ENCODE peak calls at places on chromosomes 1 and 21, in four cellular contexts. S, K, I and D are unnamed samples.

GRCh38 chr1:223645903-223646302 is 19.6 kb downstream of the CAPN8 start:
- DNase-seq in S (no peak), K (no peak), I (no peak), D (no peak)

GRCh38 chr21:38376235-38376634 is 119.4 kb downstream of the KCNJ15 start:
- DNase-seq in S (no peak), K (no peak), I (no peak), D (no peak)

GRCh38 chr1:37653906-37654305 is 19.2 kb upstream of the RSPO1 start:
- DNase-seq in S (no peak), K (no peak), I (no peak), D (no peak)

GRCh38 chr1:225044258-225044657 is 114.8 kb downstream of the DNAH14 start:
- DNase-seq in S (peak; percentile 75), K (peak; percentile 2), I (no peak), D (no peak)

GRCh38 chr1:1062364-1063163 is 11.5 kb downstream of the RNF223 start:
- DNase-seq in S (peak; percentile 20), K (no peak), I (no peak), D (no peak)

GRCh38 chr1:238143038-238143437 is 252.3 kb upstream of the ZP4 start:
- DNase-seq in S (no peak), K (no peak), I (no peak), D (no peak)

GRCh38 chr1:55007626-55008025 is 8.9 kb downstream of the BSND start:
- DNase-seq in S (no peak), K (no peak), I (no peak), D (no peak)

GRCh38 chr1:154546264-154547043 is 12.0 kb downstream of the UBE2Q1 start:
- DNase-seq in S (peak; percentile 66), K (peak; percentile 45), I (peak; percentile 57), D (peak; percentile 61)

GRCh38 chr1:85911742-85912141 is 203.5 kb upstream of the ZNHIT6 start:
- DNase-seq in S (peak; percentile 14), K (no peak), I (no peak), D (no peak)

GRCh38 chr1:26161408-26162219 is 2.7 kb downstream of the FAM110D start:
- DNase-seq in S (peak; percentile 30), K (no peak), I (peak; percentile 88), D (no peak)

GRCh38 chr1:184716158-184716557 is 38.5 kb downstream of the EDEM3 start:
- DNase-seq in S (no peak), K (no peak), I (no peak), D (no peak)

GRCh38 chr1:171245458-171246064 is 2.7 kb upstream of the FMO1 start:
- DNase-seq in S (peak; percentile 47), K (no peak), I (no peak), D (no peak)

GRCh38 chr1:161342836-161343235 is 24.8 kb downstream of the CFAP126 start:
- DNase-seq in S (no peak), K (no peak), I (no peak), D (no peak)

GRCh38 chr1:209506101-209506500 is 77.4 kb upstream of the CAMK1G start:
- DNase-seq in S (no peak), K (no peak), I (no peak), D (no peak)

GRCh38 chr1:62131093-62131725 is 63.4 kb upstream of the L1TD1 start:
- DNase-seq in S (peak; percentile 71), K (peak; percentile 47), I (no peak), D (peak; percentile 75)

GRCh38 chr1:233614743-233615521 is 1.0 kb downstream of the KCNK1 start:
- DNase-seq in S (no peak), K (no peak), I (no peak), D (no peak)

GRCh38 chr21:41361786-41362604 is at the start of gene MX2:
- DNase-seq in S (peak; percentile 83), K (no peak), I (peak; percentile 87), D (no peak)

GRCh38 chr1:5724847-5725246 is 267.4 kb downstream of the NPHP4 start:
- DNase-seq in S (no peak), K (no peak), I (no peak), D (no peak)

DNA sequence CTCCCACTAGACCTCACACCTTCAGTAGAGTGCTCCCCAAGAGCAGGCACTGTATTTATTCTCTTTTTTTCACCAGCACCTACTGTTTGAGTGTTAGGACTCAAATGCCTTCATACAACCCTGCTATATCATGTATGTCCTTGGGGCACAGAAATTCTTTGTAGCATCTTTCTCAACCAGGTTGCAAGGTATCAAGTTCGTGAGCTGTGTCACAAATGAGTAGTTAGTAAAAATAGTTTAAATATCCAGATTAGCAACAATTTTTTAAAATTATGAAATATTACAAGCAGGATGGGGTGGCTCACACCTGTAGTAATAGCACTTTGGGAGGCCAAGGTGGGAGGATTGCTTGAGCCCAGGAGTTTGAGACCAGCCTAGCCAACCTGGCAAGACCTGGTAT is 152.6 kb upstream of the TNR start:
- DNase-seq in S (no peak), K (no peak), I (no peak), D (no peak)
- H3K27me3 ChIP-seq in S (no peaks in the 10 kb centered on the region), K (no peaks in the 10 kb centered on the region), I (no peaks in the 10 kb centered on the region), D (peaks cover 34% of the 10 kb centered on the region)

GRCh38 chr1:182525342-182525741 is 63.7 kb downstream of the RNASEL start:
- DNase-seq in S (no peak), K (no peak), I (no peak), D (no peak)

GRCh38 chr1:182515556-182515955 is 65.6 kb downstream of the RGSL1 start:
- DNase-seq in S (no peak), K (no peak), I (no peak), D (no peak)

DNA sequence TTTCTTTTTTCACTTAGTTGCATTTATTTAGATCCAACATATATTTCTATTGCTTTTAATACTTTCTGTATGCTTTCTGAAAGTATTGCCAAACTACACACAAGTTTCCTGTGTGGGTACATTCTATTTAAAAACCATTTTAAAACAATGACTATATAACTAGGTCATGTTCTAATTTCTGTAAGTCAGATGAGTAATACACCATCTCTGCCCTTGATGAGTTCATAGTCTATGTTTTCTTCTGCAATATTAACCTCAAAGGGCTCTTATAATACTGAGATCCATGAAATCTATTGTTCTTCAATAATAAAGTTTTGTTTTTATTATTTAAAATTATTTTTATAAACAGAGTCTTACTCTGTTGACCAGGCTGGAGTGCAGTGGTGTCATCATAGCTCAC is 68.3 kb downstream of the RNASEL start:
- DNase-seq in S (peak; percentile 13), K (no peak), I (no peak), D (no peak)
- H3K9me3 ChIP-seq in S (no peaks in the 10 kb centered on the region), K (no peaks in the 10 kb centered on the region), I (peaks cover 14% of the 10 kb centered on the region), D (no peaks in the 10 kb centered on the region)

GRCh38 chr1:202162049-202162417 is 1.6 kb upstream of the PTPN7 start:
- DNase-seq in S (no peak), K (no peak), I (no peak), D (no peak)

GRCh38 chr1:202164271-202165037 is 4.1 kb upstream of the PTPN7 start:
- DNase-seq in S (no peak), K (no peak), I (no peak), D (no peak)

GRCh38 chr1:202162418-202163280 is 2.2 kb upstream of the PTPN7 start:
- DNase-seq in S (no peak), K (no peak), I (no peak), D (no peak)

GRCh38 chr1:202165267-202165941 is 5.0 kb upstream of the PTPN7 start:
- DNase-seq in S (no peak), K (no peak), I (no peak), D (no peak)

GRCh38 chr1:202163281-202164270 is 3.2 kb upstream of the PTPN7 start:
- DNase-seq in S (no peak), K (no peak), I (no peak), D (no peak)
- H3K4me1 ChIP-seq in S (no peaks in the 10 kb centered on the region), K (no peaks in the 10 kb centered on the region), I (no peaks in the 10 kb centered on the region), D (peaks cover 6% of the 10 kb centered on the region)

DNA sequence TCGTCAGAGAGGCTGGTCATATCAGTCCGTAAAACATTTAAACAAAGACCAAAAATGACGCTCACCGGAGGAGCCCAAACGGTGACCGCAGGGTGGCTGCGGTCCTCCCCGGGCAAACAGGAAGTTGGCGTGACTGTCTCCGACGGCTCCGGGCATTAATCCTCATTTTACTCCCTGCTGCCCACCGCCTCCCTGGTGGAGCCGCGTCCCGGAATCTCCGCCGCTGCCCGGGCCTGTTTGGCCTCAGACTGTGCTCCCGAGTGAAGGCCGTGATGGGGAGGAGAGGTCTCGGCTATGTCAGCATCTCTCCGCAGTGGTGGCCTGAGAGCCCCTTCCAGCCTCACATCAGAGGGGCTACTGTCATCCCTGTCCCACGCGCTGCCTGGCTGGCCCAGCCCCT is 9.9 kb downstream of the PRDM16 start:
- DNase-seq in S (no peak), K (no peak), I (no peak), D (no peak)
- H3K27me3 ChIP-seq in S (no peaks in the 10 kb centered on the region), K (no peaks in the 10 kb centered on the region), I (no peaks in the 10 kb centered on the region), D (peaks cover 5% of the 10 kb centered on the region)

GRCh38 chr21:19853709-19854575 is 1144.3 kb upstream of the NCAM2 start:
- DNase-seq in S (no peak), K (no peak), I (peak; percentile 35), D (no peak)
- H3K9me3 ChIP-seq in S (no peaks in the 10 kb centered on the region), K (no peaks in the 10 kb centered on the region), I (no peaks in the 10 kb centered on the region), D (no peaks in the 10 kb centered on the region)

DNA sequence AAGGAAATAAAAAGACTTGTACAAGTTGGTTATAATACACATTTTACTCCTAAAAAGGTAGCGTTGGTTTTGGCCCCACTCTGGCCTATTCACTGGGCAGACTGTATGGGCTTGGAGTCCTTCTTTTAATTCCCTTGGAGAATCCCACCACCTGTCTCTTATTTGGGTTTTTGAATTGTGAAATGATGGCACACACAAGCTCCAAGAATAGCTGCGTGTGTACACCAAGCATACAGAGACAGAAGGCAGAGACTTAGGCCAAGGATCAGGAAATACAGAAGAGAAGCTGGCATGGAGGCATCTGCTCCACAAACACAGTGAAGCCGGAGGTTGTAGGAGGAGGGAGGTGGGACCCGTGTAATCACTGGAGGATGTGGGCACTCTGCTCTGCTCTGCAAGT is 29.1 kb downstream of the DDR2 start:
- DNase-seq in S (no peak), K (no peak), I (no peak), D (no peak)
- H3K4me1 ChIP-seq in S (peaks cover 17% of the 10 kb centered on the region), K (peaks cover 11% of the 10 kb centered on the region), I (no peaks in the 10 kb centered on the region), D (no peaks in the 10 kb centered on the region)

GRCh38 chr1:3082571-3083516 is 13.8 kb downstream of the PRDM16 start:
- DNase-seq in S (no peak), K (no peak), I (no peak), D (no peak)

GRCh38 chr1:3080236-3080964 is 11.4 kb downstream of the PRDM16 start:
- DNase-seq in S (no peak), K (no peak), I (no peak), D (no peak)

GRCh38 chr1:3081171-3081683 is 12.2 kb downstream of the PRDM16 start:
- DNase-seq in S (no peak), K (no peak), I (no peak), D (no peak)

GRCh38 chr1:3084154-3084553 is 15.2 kb downstream of the PRDM16 start:
- DNase-seq in S (no peak), K (no peak), I (no peak), D (no peak)

GRCh38 chr1:3082051-3082450 is 13.0 kb downstream of the PRDM16 start:
- DNase-seq in S (no peak), K (no peak), I (no peak), D (no peak)
- H3K27me3 ChIP-seq in S (no peaks in the 10 kb centered on the region), K (no peaks in the 10 kb centered on the region), I (no peaks in the 10 kb centered on the region), D (no peaks in the 10 kb centered on the region)